ENCODE peak calls at places on chromosome 1, in ten cellular contexts. H is Peyer's patch, M is body of pancreas, L is adrenal gland, A is breast epithelium, J is prostate gland, Q is stomach, Y is upper lobe of left lung, B is esophagus squamous epithelium, Z is ovary. C is an unnamed sample. For H3K9me3, the result is how much of the 10 kb centered on the place peaks cover.

GRCh38 chr1:44672254-44672955 is 1.9 kb downstream of the TMEM53 start:
- DNase-seq in Y (peak), Z (no peak), A (peak), L (no peak), Q (no peak), H (no peak), M (peak), J (no peak), B (no peak), C (no peak)

GRCh38 chr1:230499496-230499895 is 73.4 kb upstream of the PGBD5 start:
- DNase-seq in H (no peak), Y (no peak), Q (no peak), M (no peak), J (no peak), A (no peak), L (no peak), B (no peak), Z (no peak), C (no peak)

GRCh38 chr1:58813361-58813760 is 29.5 kb upstream of the JUN start:
- DNase-seq in Y (no peak), L (no peak), H (no peak), Z (no peak), B (no peak), Q (no peak), A (no peak), M (no peak), J (no peak), C (no peak)

GRCh38 chr1:219837274-219837993 is 90.9 kb downstream of the SLC30A10 start:
- DNase-seq in H (no peak), Z (no peak), L (peak), Q (no peak), M (peak), J (peak), A (no peak), Y (no peak), B (no peak), C (no peak)

GRCh38 chr1:15328245-15328784 is 81.3 kb downstream of the FHAD1 start:
- DNase-seq in Y (no peak), Q (no peak), Z (no peak), B (no peak), M (no peak), J (no peak), L (no peak), H (peak), A (no peak), C (no peak)

GRCh38 chr1:11399250-11399649 is 79.7 kb upstream of the DISP3 start:
- DNase-seq in A (no peak), Z (no peak), Y (no peak), H (no peak), M (no peak), B (no peak), J (no peak), Q (no peak), L (no peak), C (no peak)

GRCh38 chr1:206698011-206698410 is 13.3 kb downstream of the MAPKAPK2 start:
- DNase-seq in H (no peak), Y (no peak), B (no peak), L (no peak), Q (no peak), J (no peak), A (no peak), M (no peak), Z (no peak), C (no peak)

GRCh38 chr1:183215936-183216335 is 29.9 kb downstream of the LAMC2 start:
- DNase-seq in J (no peak), A (no peak), H (no peak), Y (no peak), Q (no peak), L (no peak), Z (no peak), B (no peak), M (no peak), C (no peak)

GRCh38 chr1:182977480-182977879 is 24.5 kb upstream of the SHCBP1L start:
- DNase-seq in B (no peak), M (no peak), L (no peak), H (no peak), J (no peak), Z (no peak), Q (no peak), A (no peak), Y (no peak), C (no peak)

GRCh38 chr1:8625480-8625879 is 192.0 kb downstream of the RERE start:
- DNase-seq in L (no peak), H (no peak), Q (no peak), J (no peak), Z (no peak), M (no peak), Y (no peak), B (no peak), A (no peak), C (no peak)

GRCh38 chr1:1283821-1284220 is 3.6 kb downstream of the SCNN1D start:
- DNase-seq in L (no peak), M (no peak), A (no peak), Z (no peak), H (no peak), Q (no peak), B (no peak), Y (no peak), J (no peak), C (no peak)

GRCh38 chr1:58596631-58597052 is 19.6 kb upstream of the TACSTD2 start:
- DNase-seq in L (no peak), Z (no peak), M (no peak), B (no peak), J (no peak), Y (no peak), Q (no peak), A (no peak), H (no peak), C (no peak)

GRCh38 chr1:19209439-19209989 is 552 bp downstream of the UBR4 start:
- DNase-seq in J (peak), A (no peak), B (no peak), M (peak), Y (peak), Q (peak), H (no peak), L (no peak), Z (peak), C (peak)

GRCh38 chr1:164604541-164604940 is 45.6 kb downstream of the PBX1 start:
- DNase-seq in Z (no peak), A (no peak), Y (no peak), J (no peak), Q (no peak), L (no peak), H (no peak), M (no peak), B (no peak), C (no peak)

GRCh38 chr1:85661767-85662166 is 46.5 kb downstream of the ZNHIT6 start:
- DNase-seq in A (no peak), Z (no peak), B (no peak), H (no peak), L (no peak), Q (no peak), M (no peak), Y (no peak), J (no peak), C (no peak)

GRCh38 chr1:84668185-84668584 is 22.1 kb downstream of the SSX2IP start:
- DNase-seq in L (no peak), Z (no peak), H (no peak), B (no peak), M (no peak), Y (no peak), J (no peak), A (no peak), Q (no peak), C (no peak)

GRCh38 chr1:64019818-64020217 is 183.6 kb upstream of the UBE2U start:
- DNase-seq in Z (no peak), Y (peak), Q (peak), M (peak), J (no peak), L (no peak), B (no peak), H (no peak), A (no peak), C (no peak)

GRCh38 chr1:165424454-165425283 is 20.3 kb downstream of the RXRG start:
- DNase-seq in A (no peak), J (no peak), L (no peak), Y (no peak), Z (peak), Q (no peak), B (no peak), H (no peak), M (no peak), C (peak)

GRCh38 chr1:201405484-201405831 is 6.3 kb upstream of the LAD1 start:
- DNase-seq in B (no peak), Y (peak), M (peak), J (no peak), Z (no peak), Q (peak), A (no peak), L (no peak), H (peak), C (no peak)
- TF ChIP-seq POLR2A in B (no peak), Y (no peak), M (no peak), J (no peak), Z (no peak), Q (no peak), A (no peak), L (no peak), H (peak), C (no peak)

DNA sequence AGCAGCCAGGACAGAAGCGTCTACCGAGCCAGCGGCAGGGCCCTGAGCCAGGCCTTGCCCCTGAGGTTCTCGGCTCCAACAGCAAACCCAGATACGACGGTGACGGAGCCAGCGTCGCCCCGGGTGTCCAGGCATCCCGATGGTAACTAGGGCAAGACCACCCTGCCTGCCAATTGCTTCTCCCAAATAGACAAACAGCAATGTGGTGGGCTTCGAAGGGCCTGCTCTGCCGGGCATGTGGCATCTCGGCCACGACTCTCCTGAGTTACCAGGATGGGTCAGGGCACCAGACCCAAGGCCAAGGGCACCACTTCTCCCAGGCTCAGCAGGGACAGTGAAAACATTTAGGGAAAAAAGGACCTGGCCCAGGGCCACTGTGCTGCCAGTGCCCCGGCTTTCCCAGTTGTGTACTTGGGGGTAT is 3.2 kb upstream of the ACTRT2 start:
- DNase-seq in H (peak), Z (no peak), L (no peak), M (no peak), Y (peak), Q (no peak), J (no peak), B (no peak), A (peak), C (no peak)
- H3K9me3 ChIP-seq in H (under half), Z (under half), L (under half), M (under half), Y (under half), Q (under half), J (under half), B (under half), A (under half), C (under half)

GRCh38 chr1:31878018-31878417 is 60.1 kb downstream of the PTP4A2 start:
- DNase-seq in Z (no peak), Y (no peak), A (no peak), B (no peak), Q (no peak), M (no peak), H (no peak), L (no peak), J (no peak), C (peak)

GRCh38 chr1:31883357-31883942 is 54.7 kb downstream of the PTP4A2 start:
- DNase-seq in M (no peak), Z (no peak), H (no peak), Q (no peak), A (no peak), L (no peak), Y (no peak), J (no peak), B (no peak), C (no peak)

GRCh38 chr1:31881698-31882000 is 56.5 kb downstream of the PTP4A2 start:
- DNase-seq in Q (peak), Z (no peak), M (peak), Y (peak), J (no peak), L (no peak), B (no peak), H (no peak), A (no peak), C (no peak)

GRCh38 chr1:31879981-31880608 is 58.1 kb downstream of the PTP4A2 start:
- DNase-seq in J (no peak), B (no peak), Q (no peak), H (no peak), Z (no peak), A (no peak), L (no peak), M (no peak), Y (no peak), C (no peak)

DNA sequence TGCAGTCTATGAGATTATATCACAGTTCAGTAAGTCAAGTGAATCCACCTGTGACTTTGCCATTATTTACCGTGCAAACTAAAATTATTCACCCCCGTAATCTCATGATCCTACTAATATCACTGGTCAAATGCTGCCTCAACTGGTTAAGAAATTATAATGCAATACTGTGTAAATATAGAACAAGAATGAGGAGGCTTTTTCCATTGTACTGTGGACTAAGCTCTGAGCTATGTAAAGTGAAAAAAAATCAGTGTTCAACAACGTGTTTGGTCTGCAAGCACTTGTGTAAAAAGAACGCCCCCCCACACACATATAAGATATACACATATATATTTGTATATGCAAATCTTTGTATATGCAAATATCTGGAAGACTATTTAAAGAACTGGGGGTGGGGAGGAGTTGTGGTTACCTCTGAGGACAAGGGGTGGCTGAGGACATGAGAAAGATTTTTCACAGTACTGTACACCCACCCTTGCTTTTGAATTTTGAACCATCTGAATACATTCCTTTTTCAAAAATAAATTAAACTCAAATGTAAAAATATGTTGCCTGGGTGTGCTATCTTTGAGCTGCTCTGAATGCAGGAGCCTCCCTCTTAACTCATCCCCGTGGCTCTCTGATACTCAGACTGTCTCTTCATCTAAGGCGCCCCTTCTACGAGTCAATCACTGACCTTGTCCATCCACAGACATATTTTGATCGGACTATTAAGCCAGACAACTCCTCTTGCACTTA is 57.0 kb downstream of the PTP4A2 start:
- DNase-seq in Q (no peak), H (no peak), M (no peak), Z (no peak), Y (no peak), L (no peak), J (no peak), B (no peak), A (no peak), C (no peak)
- H3K4me3 ChIP-seq in Q (no peak), H (no peak), M (no peak), Z (no peak), Y (no peak), L (no peak), J (no peak), B (no peak), A (no peak), C (no peak)

GRCh38 chr1:147809236-147809635 is 48.8 kb upstream of the GJA5 start:
- DNase-seq in Q (no peak), J (no peak), Y (no peak), L (no peak), B (no peak), M (no peak), H (no peak), A (no peak), Z (no peak), C (no peak)

GRCh38 chr1:147808025-147808424 is 47.6 kb upstream of the GJA5 start:
- DNase-seq in H (no peak), J (no peak), Z (no peak), Y (peak), M (peak), A (no peak), Q (no peak), B (no peak), L (peak), C (no peak)

GRCh38 chr1:147807405-147807804 is 47.0 kb upstream of the GJA5 start:
- DNase-seq in H (no peak), Y (no peak), M (no peak), Q (no peak), B (no peak), Z (no peak), L (no peak), J (no peak), A (no peak), C (no peak)

GRCh38 chr1:147800852-147801251 is 40.5 kb upstream of the GJA5 start:
- DNase-seq in Q (no peak), L (no peak), M (no peak), Z (no peak), B (no peak), Y (no peak), A (no peak), H (no peak), J (no peak), C (no peak)

GRCh38 chr1:147804942-147805723 is 44.7 kb upstream of the GJA5 start:
- DNase-seq in A (no peak), H (no peak), B (no peak), J (no peak), Q (no peak), Y (no peak), Z (no peak), M (no peak), L (no peak), C (no peak)
- TF ChIP-seq POLR2A in A (no peak), H (no peak), B (no peak), J (no peak), Q (no peak), Y (no peak), Z (no peak), M (no peak), L (no peak), C (no peak)

C was measured in heart left ventricle.